ENCODE peak calls at places on chromosomes 7 and 10, in seven cellular contexts. V is colonic mucosa, M is body of pancreas, S is SK-N-SH, A is heart right ventricle, D is IMR-90, Y is AG04450. Q is an unnamed sample.

GRCh38 chr10:112804036-112804435 is 146.0 kb upstream of the TCF7L2 start:
- DNase-seq in V (peak; percentile 71), M (peak; percentile 71), S (no peak), A (no peak), D (no peak), Y (no peak), Q (no peak)

GRCh38 chr10:114397651-114398145 is 6.6 kb downstream of the AFAP1L2 start:
- DNase-seq in V (no peak), M (no peak), S (no peak), A (no peak), D (no peak), Y (no peak), Q (peak; percentile 25)

GRCh38 chr7:134514106-134514505 is 13.3 kb upstream of the AKR1B10 start:
- DNase-seq in V (no peak), M (no peak), S (no peak), A (no peak), D (no peak), Y (no peak), Q (no peak)

GRCh38 chr10:43623351-43623750 is 17.1 kb downstream of the ZNF485 start:
- DNase-seq in V (no peak), M (no peak), S (peak; percentile 16), A (no peak), D (peak; percentile 13), Y (no peak), Q (no peak)

GRCh38 chr10:132676193-132676891 is 109.6 kb downstream of the NKX6-2 start:
- DNase-seq in V (no peak), M (peak; percentile 83), S (no peak), A (no peak), D (no peak), Y (no peak), Q (no peak)

GRCh38 chr10:63217120-63217605 is 84.0 kb downstream of the NRBF2 start:
- DNase-seq in V (no peak), M (no peak), S (peak; percentile 54), A (no peak), D (peak; percentile 77), Y (no peak), Q (peak; percentile 67)

GRCh38 chr10:71339796-71340589 is 20.9 kb downstream of the SLC29A3 start:
- DNase-seq in V (peak; percentile 60), M (no peak), S (no peak), A (no peak), D (no peak), Y (no peak), Q (no peak)

GRCh38 chr7:57250801-57251200 is 118.6 kb upstream of the ZNF479 start:
- DNase-seq in V (no peak), M (no peak), S (no peak), A (no peak), D (no peak), Y (no peak), Q (no peak)

GRCh38 chr7:25759748-25760147 is 392.2 kb upstream of the NFE2L3 start:
- DNase-seq in V (no peak), M (no peak), S (no peak), A (no peak), D (no peak), Y (no peak), Q (no peak)

GRCh38 chr7:51286392-51286791 is 30.2 kb downstream of the COBL start:
- DNase-seq in V (no peak), M (no peak), S (no peak), A (no peak), D (no peak), Y (no peak), Q (no peak)

GRCh38 chr7:123538897-123539296 is 4.5 kb upstream of the IQUB start:
- DNase-seq in V (no peak), M (no peak), S (no peak), A (no peak), D (peak; percentile 10), Y (no peak), Q (no peak)

GRCh38 chr10:71776528-71776927 is 3.2 kb upstream of the VSIR start:
- DNase-seq in V (no peak), M (no peak), S (no peak), A (no peak), D (no peak), Y (no peak), Q (no peak)

GRCh38 chr10:122510326-122510725 is 49.0 kb downstream of the HTRA1 start:
- DNase-seq in V (no peak), M (no peak), S (no peak), A (no peak), D (no peak), Y (no peak), Q (no peak)

GRCh38 chr10:31142026-31142425 is 110.4 kb upstream of the ZNF438 start:
- DNase-seq in V (no peak), M (no peak), S (no peak), A (no peak), D (peak; percentile 90), Y (no peak), Q (peak; percentile 83)

GRCh38 chr7:105775580-105775979 is 100.8 kb downstream of the ATXN7L1 start:
- DNase-seq in V (no peak), M (no peak), S (no peak), A (no peak), D (no peak), Y (no peak), Q (no peak)

GRCh38 chr10:58996063-58996462 is 180.4 kb upstream of the PHYHIPL start:
- DNase-seq in V (no peak), M (no peak), S (no peak), A (no peak), D (no peak), Y (no peak), Q (no peak)

GRCh38 chr10:47299989-47300931 is at the start of gene GDF10:
- DNase-seq in V (no peak), M (peak; percentile 53), S (peak; percentile 73), A (no peak), D (no peak), Y (no peak), Q (no peak)

GRCh38 chr10:51895209-51895608 is 195.8 kb upstream of the CSTF2T start:
- DNase-seq in V (no peak), M (peak; percentile 55), S (no peak), A (peak; percentile 25), D (peak; percentile 65), Y (peak; percentile 6), Q (peak; percentile 98)

GRCh38 chr10:113126506-113127192 is 176.6 kb downstream of the TCF7L2 start:
- DNase-seq in V (peak; percentile 65), M (peak; percentile 71), S (peak; percentile 94), A (peak; percentile 75), D (peak; percentile 76), Y (peak; percentile 27), Q (peak; percentile 77)

DNA sequence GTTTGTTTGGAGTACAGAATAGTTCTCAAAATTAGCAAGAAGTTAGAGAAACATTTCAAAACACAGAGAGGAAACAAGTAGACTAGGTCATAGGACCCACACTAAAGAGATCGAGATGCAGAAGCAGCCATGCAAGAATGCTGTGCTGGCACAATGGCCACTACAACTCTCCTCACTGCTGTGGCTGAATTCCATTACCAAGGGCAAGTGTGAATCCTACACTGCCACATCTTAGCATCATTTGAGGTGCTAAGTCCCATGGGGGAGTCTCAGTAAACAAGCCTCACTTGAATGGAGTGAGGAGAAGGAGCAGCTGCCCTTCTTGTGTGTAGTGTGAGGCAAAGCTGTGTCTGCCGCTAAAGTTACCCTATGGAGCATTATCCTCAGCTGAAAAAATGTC is 56.7 kb downstream of the PCLO start:
- DNase-seq in V (no peak), M (no peak), S (no peak), A (no peak), D (no peak), Y (no peak), Q (no peak)
- TF ChIP-seq CTCF in V (no peak), M (no peak), S (no peak), A (no peak), D (no peak), Y (no peak), Q (no peak)

DNA sequence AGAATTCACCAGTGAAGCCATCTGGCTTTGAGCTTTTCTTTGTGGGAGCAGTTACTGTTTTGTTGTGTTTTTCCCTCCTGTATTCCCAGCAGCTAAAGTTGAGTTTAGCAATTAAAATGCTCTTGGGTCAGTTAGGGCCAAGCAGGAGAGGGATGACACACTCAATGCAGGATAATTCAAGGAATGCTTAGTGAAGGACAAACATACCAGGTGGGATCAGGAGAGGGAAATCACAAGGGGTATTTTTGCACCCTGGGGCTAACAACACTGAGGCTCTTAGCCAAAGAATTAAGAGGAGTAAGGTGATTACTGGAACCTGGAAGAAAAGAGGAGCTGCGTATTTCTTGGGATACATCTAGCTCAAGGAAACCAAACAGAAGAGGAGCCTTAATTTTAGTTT is 82.4 kb upstream of the KCND2 start:
- DNase-seq in V (no peak), M (no peak), S (no peak), A (no peak), D (no peak), Y (no peak), Q (no peak)
- H3K4me3 ChIP-seq in V (no peak overlapping the region), M (no peak overlapping the region), S (no peak overlapping the region), A (no peak overlapping the region), D (no peak overlapping the region), Y (no peak overlapping the region), Q (no peak overlapping the region)

GRCh38 chr7:112573302-112574039 is 92.7 kb downstream of the LSMEM1 start:
- DNase-seq in V (peak; percentile 54), M (no peak), S (no peak), A (no peak), D (peak; percentile 13), Y (no peak), Q (no peak)

GRCh38 chr7:112575864-112576263 is 95.1 kb downstream of the LSMEM1 start:
- DNase-seq in V (no peak), M (no peak), S (no peak), A (no peak), D (no peak), Y (no peak), Q (no peak)

GRCh38 chr7:112572669-112573301 is 92.0 kb downstream of the LSMEM1 start:
- DNase-seq in V (peak; percentile 80), M (no peak), S (no peak), A (no peak), D (no peak), Y (no peak), Q (no peak)

GRCh38 chr7:112567388-112567787 is 86.6 kb downstream of the LSMEM1 start:
- DNase-seq in V (no peak), M (no peak), S (no peak), A (no peak), D (no peak), Y (no peak), Q (no peak)

GRCh38 chr7:112571852-112572607 is 91.2 kb downstream of the LSMEM1 start:
- DNase-seq in V (peak; percentile 53), M (no peak), S (no peak), A (no peak), D (no peak), Y (no peak), Q (no peak)
- TF ChIP-seq CTCF in V (peak; percentile 25), M (no peak), S (no peak), A (no peak), D (no peak), Y (no peak), Q (no peak)

GRCh38 chr10:28663576-28664368 is 13.5 kb upstream of the BAMBI start:
- DNase-seq in V (peak; percentile 80), M (peak; percentile 87), S (peak; percentile 82), A (peak; percentile 74), D (peak; percentile 87), Y (peak; percentile 73), Q (peak; percentile 83)

GRCh38 chr10:28664369-28664740 is 13.0 kb upstream of the BAMBI start:
- DNase-seq in V (no peak), M (no peak), S (no peak), A (no peak), D (peak; percentile 79), Y (peak; percentile 33), Q (peak; percentile 69)

GRCh38 chr10:28669227-28670173 is 7.8 kb upstream of the BAMBI start:
- DNase-seq in V (no peak), M (no peak), S (no peak), A (no peak), D (no peak), Y (no peak), Q (no peak)

GRCh38 chr10:28666751-28667467 is 10.4 kb upstream of the BAMBI start:
- DNase-seq in V (no peak), M (no peak), S (no peak), A (no peak), D (no peak), Y (no peak), Q (no peak)

GRCh38 chr10:28668363-28669226 is 8.7 kb upstream of the BAMBI start:
- DNase-seq in V (peak; percentile 56), M (peak; percentile 18), S (peak; percentile 88), A (peak; percentile 63), D (no peak), Y (no peak), Q (no peak)
- H3K4me3 ChIP-seq in V (peak overlapping the region; percentile 8), M (no peak overlapping the region), S (peak overlapping the region; percentile 67), A (peak overlapping the region; percentile 52), D (peak overlapping the region; percentile 46), Y (peak overlapping the region; percentile 63), Q (peak overlapping the region; percentile 52)

Q was measured in AG10803.